ENCODE peak calls at places on chromosome 1, in four cellular contexts. R is kidney tubule cell, C is Daoy, K is NAMALWA. J is an unnamed sample.

GRCh38 chr1:77218477-77219165 is 609 bp downstream of the PIGK start:
- DNase-seq in R (peak), C (no peak), K (no peak), J (no peak)

GRCh38 chr1:36384542-36385409 is 948 bp downstream of the STK40 start:
- DNase-seq in R (peak), C (peak), K (peak), J (peak)

GRCh38 chr1:1286313-1287261 is 6.4 kb downstream of the SCNN1D start:
- DNase-seq in R (no peak), C (no peak), K (no peak), J (no peak)

GRCh38 chr1:154970631-154971340 is at the start of gene SHC1:
- DNase-seq in R (peak), C (peak), K (peak), J (peak)

GRCh38 chr1:175192111-175192629 is 406 bp downstream of the KIAA0040 start:
- DNase-seq in R (peak), C (peak), K (peak), J (peak)

GRCh38 chr1:55214214-55214902 is 806 bp downstream of the USP24 start:
- DNase-seq in R (peak), C (peak), K (peak), J (peak)

GRCh38 chr1:31954607-31955283 is 16.6 kb upstream of the PTP4A2 start:
- DNase-seq in R (peak), C (peak), K (no peak), J (no peak)

GRCh38 chr1:8651962-8652361 is 165.5 kb downstream of the RERE start:
- DNase-seq in R (no peak), C (no peak), K (no peak), J (no peak)

GRCh38 chr1:218299416-218299815 is 14.3 kb downstream of the RRP15 start:
- DNase-seq in R (peak), C (peak), K (peak), J (peak)

GRCh38 chr1:173503391-173503790 is 26.3 kb downstream of the PRDX6 start:
- DNase-seq in R (no peak), C (no peak), K (no peak), J (no peak)

GRCh38 chr1:229751629-229752028 is 125.6 kb downstream of the URB2 start:
- DNase-seq in R (no peak), C (no peak), K (no peak), J (no peak)